ENCODE peak calls at places on chromosomes 3 and 15, in nine cellular contexts. One of them, this sample, is unnamed.

GRCh38 chr3:48425281-48425812 is 4.5 kb downstream of the PLXNB1 start:
- DNase-seq in kidney tubule cell: peak
- DNase-seq in NCI-H1436: no peak
- DNase-seq in HFFc6: no peak
- DNase-seq in H7: peak
- DNase-seq in glutamatergic neuron: no peak
- DNase-seq in neural crest cell: no peak
- DNase-seq in activated T-helper 1 cell treated with Interleukin-2 at 50 U/mL for 16 hours: no peak
- DNase-seq in fibroblast of lung: peak
- DNase-seq in this sample: no peak

GRCh38 chr15:44536962-44537727 is at the start of gene EIF3J:
- DNase-seq in kidney tubule cell: peak
- DNase-seq in NCI-H1436: peak
- DNase-seq in HFFc6: peak
- DNase-seq in H7: peak
- DNase-seq in glutamatergic neuron: peak
- DNase-seq in neural crest cell: peak
- DNase-seq in activated T-helper 1 cell treated with Interleukin-2 at 50 U/mL for 16 hours: peak
- DNase-seq in fibroblast of lung: peak
- DNase-seq in this sample: peak

GRCh38 chr15:101827257-101827656 is 15.3 kb downstream of the OR4F15 start:
- DNase-seq in kidney tubule cell: peak
- DNase-seq in NCI-H1436: no peak
- DNase-seq in HFFc6: peak
- DNase-seq in H7: no peak
- DNase-seq in glutamatergic neuron: no peak
- DNase-seq in neural crest cell: no peak
- DNase-seq in activated T-helper 1 cell treated with Interleukin-2 at 50 U/mL for 16 hours: no peak
- DNase-seq in fibroblast of lung: peak
- DNase-seq in this sample: no peak

GRCh38 chr3:55059027-55059629 is 131.3 kb upstream of the LRTM1 start:
- DNase-seq in kidney tubule cell: no peak
- DNase-seq in NCI-H1436: no peak
- DNase-seq in HFFc6: peak
- DNase-seq in H7: no peak
- DNase-seq in glutamatergic neuron: no peak
- DNase-seq in neural crest cell: no peak
- DNase-seq in activated T-helper 1 cell treated with Interleukin-2 at 50 U/mL for 16 hours: no peak
- DNase-seq in fibroblast of lung: peak
- DNase-seq in this sample: peak

GRCh38 chr3:185508330-185508729 is 9.5 kb upstream of the TMEM41A start:
- DNase-seq in kidney tubule cell: no peak
- DNase-seq in NCI-H1436: no peak
- DNase-seq in HFFc6: no peak
- DNase-seq in H7: no peak
- DNase-seq in glutamatergic neuron: no peak
- DNase-seq in neural crest cell: no peak
- DNase-seq in activated T-helper 1 cell treated with Interleukin-2 at 50 U/mL for 16 hours: no peak
- DNase-seq in fibroblast of lung: no peak
- DNase-seq in this sample: no peak

GRCh38 chr3:58560771-58561311 is 16.4 kb downstream of the FAM107A start:
- DNase-seq in kidney tubule cell: peak
- DNase-seq in NCI-H1436: no peak
- DNase-seq in HFFc6: peak
- DNase-seq in H7: peak
- DNase-seq in glutamatergic neuron: no peak
- DNase-seq in neural crest cell: no peak
- DNase-seq in activated T-helper 1 cell treated with Interleukin-2 at 50 U/mL for 16 hours: no peak
- DNase-seq in fibroblast of lung: peak
- DNase-seq in this sample: peak

GRCh38 chr3:76582632-76583378 is 457.1 kb upstream of the ROBO2 start:
- DNase-seq in kidney tubule cell: no peak
- DNase-seq in NCI-H1436: no peak
- DNase-seq in HFFc6: no peak
- DNase-seq in H7: no peak
- DNase-seq in glutamatergic neuron: no peak
- DNase-seq in neural crest cell: no peak
- DNase-seq in activated T-helper 1 cell treated with Interleukin-2 at 50 U/mL for 16 hours: no peak
- DNase-seq in fibroblast of lung: no peak
- DNase-seq in this sample: no peak

GRCh38 chr15:86538141-86538540 is 458.5 kb downstream of the AGBL1 start:
- DNase-seq in kidney tubule cell: no peak
- DNase-seq in NCI-H1436: no peak
- DNase-seq in HFFc6: no peak
- DNase-seq in H7: no peak
- DNase-seq in glutamatergic neuron: no peak
- DNase-seq in neural crest cell: no peak
- DNase-seq in activated T-helper 1 cell treated with Interleukin-2 at 50 U/mL for 16 hours: no peak
- DNase-seq in fibroblast of lung: no peak
- DNase-seq in this sample: peak

GRCh38 chr3:51860703-51861665 is at the start of gene IQCF2:
- DNase-seq in kidney tubule cell: no peak
- DNase-seq in NCI-H1436: no peak
- DNase-seq in HFFc6: no peak
- DNase-seq in H7: no peak
- DNase-seq in glutamatergic neuron: no peak
- DNase-seq in neural crest cell: no peak
- DNase-seq in activated T-helper 1 cell treated with Interleukin-2 at 50 U/mL for 16 hours: no peak
- DNase-seq in fibroblast of lung: no peak
- DNase-seq in this sample: no peak

GRCh38 chr3:128009952-128010846 is 42.0 kb upstream of the SEC61A1 start:
- DNase-seq in kidney tubule cell: no peak
- DNase-seq in NCI-H1436: no peak
- DNase-seq in HFFc6: no peak
- DNase-seq in H7: no peak
- DNase-seq in glutamatergic neuron: no peak
- DNase-seq in neural crest cell: no peak
- DNase-seq in activated T-helper 1 cell treated with Interleukin-2 at 50 U/mL for 16 hours: no peak
- DNase-seq in fibroblast of lung: peak
- DNase-seq in this sample: no peak

GRCh38 chr3:49276475-49277356 is at the start of gene C3orf62:
- DNase-seq in kidney tubule cell: peak
- DNase-seq in NCI-H1436: no peak
- DNase-seq in HFFc6: peak
- DNase-seq in H7: peak
- DNase-seq in glutamatergic neuron: peak
- DNase-seq in neural crest cell: no peak
- DNase-seq in activated T-helper 1 cell treated with Interleukin-2 at 50 U/mL for 16 hours: peak
- DNase-seq in fibroblast of lung: peak
- DNase-seq in this sample: no peak

GRCh38 chr15:60093273-60094067 is 89.4 kb downstream of the FOXB1 start:
- DNase-seq in kidney tubule cell: no peak
- DNase-seq in NCI-H1436: no peak
- DNase-seq in HFFc6: no peak
- DNase-seq in H7: no peak
- DNase-seq in glutamatergic neuron: no peak
- DNase-seq in neural crest cell: no peak
- DNase-seq in activated T-helper 1 cell treated with Interleukin-2 at 50 U/mL for 16 hours: no peak
- DNase-seq in fibroblast of lung: no peak
- DNase-seq in this sample: no peak

GRCh38 chr15:41513282-41514227 is at the start of gene LTK:
- DNase-seq in kidney tubule cell: no peak
- DNase-seq in NCI-H1436: no peak
- DNase-seq in HFFc6: no peak
- DNase-seq in H7: peak
- DNase-seq in glutamatergic neuron: peak
- DNase-seq in neural crest cell: peak
- DNase-seq in activated T-helper 1 cell treated with Interleukin-2 at 50 U/mL for 16 hours: no peak
- DNase-seq in fibroblast of lung: no peak
- DNase-seq in this sample: no peak

GRCh38 chr3:177978948-177979347 is 557.3 kb upstream of the KCNMB2 start:
- DNase-seq in kidney tubule cell: no peak
- DNase-seq in NCI-H1436: no peak
- DNase-seq in HFFc6: no peak
- DNase-seq in H7: no peak
- DNase-seq in glutamatergic neuron: no peak
- DNase-seq in neural crest cell: no peak
- DNase-seq in activated T-helper 1 cell treated with Interleukin-2 at 50 U/mL for 16 hours: no peak
- DNase-seq in fibroblast of lung: peak
- DNase-seq in this sample: no peak

GRCh38 chr15:71634820-71635219 is 175.5 kb upstream of the NR2E3 start:
- DNase-seq in kidney tubule cell: no peak
- DNase-seq in NCI-H1436: peak
- DNase-seq in HFFc6: peak
- DNase-seq in H7: no peak
- DNase-seq in glutamatergic neuron: no peak
- DNase-seq in neural crest cell: no peak
- DNase-seq in activated T-helper 1 cell treated with Interleukin-2 at 50 U/mL for 16 hours: no peak
- DNase-seq in fibroblast of lung: no peak
- DNase-seq in this sample: no peak

GRCh38 chr3:193857996-193858395 is 265.0 kb downstream of the OPA1 start:
- DNase-seq in kidney tubule cell: peak
- DNase-seq in NCI-H1436: no peak
- DNase-seq in HFFc6: peak
- DNase-seq in H7: no peak
- DNase-seq in glutamatergic neuron: no peak
- DNase-seq in neural crest cell: no peak
- DNase-seq in activated T-helper 1 cell treated with Interleukin-2 at 50 U/mL for 16 hours: no peak
- DNase-seq in fibroblast of lung: peak
- DNase-seq in this sample: peak

GRCh38 chr15:82178061-82178460 is 84.5 kb downstream of the EFL1 start:
- DNase-seq in kidney tubule cell: peak
- DNase-seq in NCI-H1436: no peak
- DNase-seq in HFFc6: peak
- DNase-seq in H7: no peak
- DNase-seq in glutamatergic neuron: no peak
- DNase-seq in neural crest cell: no peak
- DNase-seq in activated T-helper 1 cell treated with Interleukin-2 at 50 U/mL for 16 hours: no peak
- DNase-seq in fibroblast of lung: peak
- DNase-seq in this sample: peak

GRCh38 chr3:129616291-129616690 is 9.8 kb upstream of the PLXND1 start:
- DNase-seq in kidney tubule cell: no peak
- DNase-seq in NCI-H1436: no peak
- DNase-seq in HFFc6: no peak
- DNase-seq in H7: no peak
- DNase-seq in glutamatergic neuron: no peak
- DNase-seq in neural crest cell: no peak
- DNase-seq in activated T-helper 1 cell treated with Interleukin-2 at 50 U/mL for 16 hours: no peak
- DNase-seq in fibroblast of lung: no peak
- DNase-seq in this sample: no peak

This sample was measured in HT1080.